ENCODE peak calls at places on chromosomes 7 and 10, in seven cellular contexts. R is GM23248, U is HCT116, J is keratinocyte, O is PC-3, P is fibroblast of lung, S is mammary epithelial cell. A is an unnamed sample.

GRCh38 chr10:19817251-19818046 is 1.2 kb downstream of the PLXDC2 start:
- DNase-seq in R (peak; percentile 10), U (no peak), J (no peak), O (no peak), P (peak; percentile 32), S (peak; percentile 60), A (no peak)

GRCh38 chr7:48035967-48036478 is 680 bp downstream of the C7orf57 start:
- DNase-seq in R (peak; percentile 72), U (no peak), J (no peak), O (peak; percentile 24), P (peak; percentile 42), S (peak; percentile 17), A (peak; percentile 39)

GRCh38 chr10:46329690-46330016 is 42.9 kb downstream of the ANTXRL start:
- DNase-seq in R (no peak), U (no peak), J (no peak), O (no peak), P (no peak), S (no peak), A (no peak)

GRCh38 chr7:44823266-44823781 is 24.6 kb downstream of the H2AZ2 start:
- DNase-seq in R (no peak), U (no peak), J (no peak), O (no peak), P (no peak), S (no peak), A (no peak)

GRCh38 chr7:127485482-127485881 is 93.0 kb upstream of the ZNF800 start:
- DNase-seq in R (no peak), U (no peak), J (no peak), O (no peak), P (no peak), S (no peak), A (no peak)

GRCh38 chr7:63087575-63088190 is 911.0 kb upstream of the ZNF722 start:
- DNase-seq in R (no peak), U (no peak), J (no peak), O (no peak), P (no peak), S (no peak), A (no peak)

GRCh38 chr10:12191715-12192114 is 4.0 kb downstream of the NUDT5 start:
- DNase-seq in R (peak; percentile 27), U (no peak), J (no peak), O (no peak), P (no peak), S (no peak), A (no peak)

GRCh38 chr10:48450811-48451466 is 144.5 kb downstream of the MAPK8 start:
- DNase-seq in R (no peak), U (no peak), J (no peak), O (no peak), P (no peak), S (no peak), A (no peak)

GRCh38 chr10:92757066-92757716 is 67.4 kb downstream of the HHEX start:
- DNase-seq in R (peak; percentile 84), U (peak; percentile 29), J (no peak), O (peak; percentile 55), P (peak; percentile 82), S (peak; percentile 31), A (peak; percentile 32)

GRCh38 chr7:103524042-103524907 is 78.3 kb upstream of the SLC26A5 start:
- DNase-seq in R (peak; percentile 50), U (peak; percentile 12), J (no peak), O (peak; percentile 66), P (peak; percentile 37), S (peak; percentile 17), A (no peak)

GRCh38 chr7:2843191-2843685 is 870 bp downstream of the GNA12 start:
- DNase-seq in R (peak; percentile 33), U (no peak), J (no peak), O (no peak), P (no peak), S (no peak), A (no peak)

GRCh38 chr7:33692956-33693355 is 212.4 kb upstream of the BMPER start:
- DNase-seq in R (peak; percentile 91), U (no peak), J (no peak), O (peak; percentile 62), P (peak; percentile 81), S (peak; percentile 6), A (no peak)

GRCh38 chr7:43199333-43199732 is 86.9 kb downstream of the HECW1 start:
- DNase-seq in R (peak; percentile 77), U (no peak), J (no peak), O (peak; percentile 61), P (peak; percentile 32), S (no peak), A (peak; percentile 3)

GRCh38 chr10:124717911-124718734 is 26.1 kb downstream of the FAM53B start:
- DNase-seq in R (no peak), U (no peak), J (no peak), O (no peak), P (peak; percentile 50), S (peak; percentile 71), A (peak; percentile 39)

GRCh38 chr7:44136731-44137130 is 4.4 kb downstream of the MYL7 start:
- DNase-seq in R (peak; percentile 23), U (no peak), J (no peak), O (no peak), P (no peak), S (no peak), A (no peak)

GRCh38 chr7:142568430-142569097 is 180.7 kb upstream of the PRSS1 start:
- DNase-seq in R (peak; percentile 92), U (no peak), J (no peak), O (peak; percentile 92), P (peak; percentile 93), S (peak; percentile 71), A (no peak)

GRCh38 chr7:22587322-22587721 is 87.3 kb upstream of the STEAP1B start:
- DNase-seq in R (peak; percentile 54), U (no peak), J (no peak), O (no peak), P (peak; percentile 87), S (no peak), A (no peak)

GRCh38 chr10:3527144-3527543 is 257.9 kb downstream of the KLF6 start:
- DNase-seq in R (peak; percentile 80), U (no peak), J (no peak), O (no peak), P (peak; percentile 85), S (no peak), A (no peak)

GRCh38 chr7:140078392-140078791 is 15.6 kb upstream of the PARP12 start:
- DNase-seq in R (no peak), U (no peak), J (no peak), O (no peak), P (no peak), S (no peak), A (no peak)

GRCh38 chr10:70684841-70685457 is 12.6 kb downstream of the ADAMTS14 start:
- DNase-seq in R (no peak), U (no peak), J (no peak), O (no peak), P (no peak), S (no peak), A (no peak)

GRCh38 chr7:148253629-148254028 is 336.9 kb upstream of the C7orf33 start:
- DNase-seq in R (no peak), U (no peak), J (no peak), O (no peak), P (no peak), S (no peak), A (no peak)

DNA sequence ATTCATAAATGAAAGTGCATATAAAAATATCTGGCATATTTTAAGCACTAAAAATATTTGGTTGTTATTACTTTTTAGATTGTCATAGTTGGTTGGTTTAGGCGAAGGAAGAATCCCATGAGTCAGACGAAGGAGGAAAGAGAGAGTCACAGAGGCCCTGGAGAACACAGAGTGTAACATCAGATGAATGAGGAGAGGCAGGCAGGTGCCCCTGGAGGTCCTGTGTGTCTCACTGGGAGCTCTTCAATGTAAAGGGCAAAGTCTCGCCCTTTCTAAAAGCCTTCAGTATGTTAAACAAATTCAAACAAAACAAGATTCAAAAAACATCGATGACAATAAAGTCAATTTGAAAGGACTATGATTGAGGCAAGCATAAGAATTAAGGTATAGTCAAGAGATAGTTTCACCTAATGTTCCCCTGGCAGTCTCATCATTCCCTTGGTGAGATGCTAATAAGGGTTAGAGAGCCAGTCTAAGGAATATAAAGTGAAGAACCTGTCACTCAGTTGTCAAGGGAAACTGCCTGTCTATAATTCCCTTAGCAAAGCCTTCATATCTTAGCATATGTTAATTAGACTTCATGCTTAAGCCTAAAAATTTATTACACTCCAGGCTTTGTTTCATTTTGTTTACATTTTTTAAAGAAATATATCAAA is 194.3 kb downstream of the TPK1 start:
- DNase-seq in R (no peak), U (no peak), J (no peak), O (no peak), P (no peak), S (no peak), A (no peak)
- H3K4me1 ChIP-seq in R (no peaks in the 10 kb centered on the region), U (no peaks in the 10 kb centered on the region), J (no peaks in the 10 kb centered on the region), O (no peaks in the 10 kb centered on the region), P (no peaks in the 10 kb centered on the region), S (no peaks in the 10 kb centered on the region), A (no peaks in the 10 kb centered on the region)

GRCh38 chr7:25122373-25122772 is 2.7 kb downstream of the CYCS start:
- DNase-seq in R (peak; percentile 78), U (no peak), J (no peak), O (no peak), P (peak; percentile 61), S (no peak), A (peak; percentile 47)

GRCh38 chr7:25124485-25125136 is 449 bp downstream of the CYCS start:
- DNase-seq in R (peak; percentile 65), U (no peak), J (no peak), O (no peak), P (no peak), S (peak; percentile 16), A (peak; percentile 21)

GRCh38 chr7:25118048-25118753 is 6.9 kb downstream of the CYCS start:
- DNase-seq in R (no peak), U (no peak), J (no peak), O (no peak), P (no peak), S (no peak), A (no peak)

GRCh38 chr7:25119102-25119501 is 6.0 kb downstream of the CYCS start:
- DNase-seq in R (no peak), U (no peak), J (no peak), O (no peak), P (no peak), S (no peak), A (no peak)

DNA sequence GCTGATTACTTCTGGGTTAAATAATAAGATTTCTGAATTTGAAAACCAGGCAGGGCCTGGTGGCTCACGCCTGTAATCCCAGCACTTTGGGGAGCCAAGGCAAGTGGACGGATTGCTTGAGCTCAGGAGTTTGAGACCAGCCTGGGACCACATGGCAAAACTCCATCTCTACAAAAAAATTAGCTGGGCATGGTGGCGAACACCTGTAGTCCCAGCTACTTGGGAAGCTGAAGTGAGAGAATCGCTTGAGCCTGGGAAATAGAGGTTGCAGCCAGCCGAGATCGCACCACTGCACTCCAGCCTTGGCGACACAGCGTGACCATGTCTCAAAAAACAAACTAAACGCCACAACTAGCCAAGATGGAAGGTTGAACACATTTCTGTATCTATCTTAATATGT is 3.5 kb downstream of the CYCS start:
- DNase-seq in R (no peak), U (no peak), J (no peak), O (no peak), P (no peak), S (no peak), A (no peak)
- H2AFZ ChIP-seq in R (no peak overlapping the region), U (no peak overlapping the region), J (no peak overlapping the region), O (no peak overlapping the region), P (no peak overlapping the region), S (no peak overlapping the region), A (no peak overlapping the region)

GRCh38 chr10:110357252-110357780 is 52.6 kb upstream of the SMNDC1 start:
- DNase-seq in R (peak; percentile 98), U (peak; percentile 34), J (no peak), O (peak; percentile 61), P (peak; percentile 97), S (peak; percentile 25), A (no peak)
- H3K4me1 ChIP-seq in R (peaks cover 46% of the 10 kb centered on the region), U (peaks cover 64% of the 10 kb centered on the region), J (peaks cover 42% of the 10 kb centered on the region), O (peaks cover 61% of the 10 kb centered on the region), P (peaks cover 32% of the 10 kb centered on the region), S (peaks cover 59% of the 10 kb centered on the region), A (peaks cover 93% of the 10 kb centered on the region)

GRCh38 chr7:98266840-98267239 is 14.6 kb upstream of the BRI3 start:
- DNase-seq in R (peak; percentile 69), U (no peak), J (no peak), O (no peak), P (no peak), S (no peak), A (no peak)
- H2AFZ ChIP-seq in R (no peak overlapping the region), U (no peak overlapping the region), J (no peak overlapping the region), O (no peak overlapping the region), P (no peak overlapping the region), S (no peak overlapping the region), A (no peak overlapping the region)